ENCODE peak calls at places on chromosomes 11 and 22, in nine cellular contexts. W is HepG2, J is tibial nerve, X is stomach, G is gastrocnemius medialis, O is body of pancreas, F is IMR-90, K is endothelial cell of umbilical vein, A is uterus. C is an unnamed sample.

GRCh38 chr22:42116848-42117424 is 13.7 kb downstream of the CYP2D6 start:
- DNase-seq in W (no peak), J (no peak), X (no peak), G (no peak), O (no peak), F (peak; percentile 4), K (peak; percentile 11), A (no peak), C (no peak)

GRCh38 chr11:6268811-6269210 is 9.2 kb downstream of the CCKBR start:
- DNase-seq in W (no peak), J (no peak), X (no peak), G (no peak), O (no peak), F (peak; percentile 22), K (no peak), A (no peak), C (no peak)

GRCh38 chr11:100639140-100639539 is 47.9 kb upstream of the ARHGAP42 start:
- DNase-seq in W (no peak), J (no peak), X (peak; percentile 31), G (no peak), O (no peak), F (peak; percentile 83), K (peak; percentile 71), A (peak; percentile 18), C (no peak)

GRCh38 chr22:49906071-49906798 is 12.0 kb downstream of the ALG12 start:
- DNase-seq in W (no peak), J (no peak), X (no peak), G (no peak), O (no peak), F (no peak), K (no peak), A (no peak), C (no peak)

GRCh38 chr11:93740802-93741093 is 547 bp downstream of the TAF1D start:
- DNase-seq in W (peak; percentile 60), J (peak; percentile 53), X (peak; percentile 50), G (peak; percentile 49), O (peak; percentile 65), F (peak; percentile 49), K (peak; percentile 59), A (peak; percentile 33), C (no peak)

GRCh38 chr11:69413993-69414392 is 67.5 kb upstream of the LINC01488 start:
- DNase-seq in W (no peak), J (no peak), X (no peak), G (no peak), O (no peak), F (no peak), K (no peak), A (no peak), C (no peak)

GRCh38 chr11:30533445-30533947 is 52.7 kb downstream of the MPPED2 start:
- DNase-seq in W (no peak), J (no peak), X (no peak), G (no peak), O (no peak), F (no peak), K (no peak), A (no peak), C (no peak)

GRCh38 chr11:86174101-86175046 is 70.2 kb upstream of the EED start:
- DNase-seq in W (peak; percentile 61), J (peak; percentile 64), X (peak; percentile 44), G (peak; percentile 91), O (peak; percentile 68), F (peak; percentile 99), K (peak; percentile 100), A (peak; percentile 72), C (peak; percentile 25)

GRCh38 chr22:48954781-48955311 is 872.8 kb downstream of the BRD1 start:
- DNase-seq in W (no peak), J (no peak), X (peak; percentile 25), G (no peak), O (no peak), F (no peak), K (no peak), A (no peak), C (no peak)

DNA sequence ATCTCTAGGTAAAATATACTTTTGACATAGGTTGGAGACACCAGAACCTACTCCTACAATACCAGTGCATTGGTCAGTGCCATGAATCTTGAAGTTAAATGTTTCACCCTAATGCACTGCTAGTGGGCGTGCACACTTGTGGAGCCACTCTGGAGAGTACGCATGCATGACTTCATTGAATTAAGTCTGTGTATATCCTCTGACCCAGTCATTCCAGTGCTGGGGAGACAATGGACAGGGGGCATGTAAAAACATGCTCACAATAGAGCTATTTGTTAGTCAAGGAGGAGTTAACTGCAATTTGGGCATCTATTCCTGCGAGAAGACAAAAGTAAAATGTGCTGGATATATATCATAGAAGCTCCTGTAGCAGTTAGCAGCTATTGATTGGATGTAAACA is 335.4 kb upstream of the NCAM1 start:
- DNase-seq in W (no peak), J (no peak), X (no peak), G (no peak), O (no peak), F (no peak), K (no peak), A (no peak), C (no peak)
- H3K4me3 ChIP-seq in W (no peak overlapping the region), J (no peak overlapping the region), X (no peak overlapping the region), G (no peak overlapping the region), O (no peak overlapping the region), F (no peak overlapping the region), K (no peak overlapping the region), A (no peak overlapping the region), C (no peak overlapping the region)

GRCh38 chr11:3357302-3357701 is 21.6 kb downstream of the ZNF195 start:
- DNase-seq in W (no peak), J (no peak), X (no peak), G (no peak), O (no peak), F (no peak), K (no peak), A (no peak), C (no peak)
- H3K27me3 ChIP-seq in W (no peaks in the 10 kb centered on the region), J (no peaks in the 10 kb centered on the region), X (no peaks in the 10 kb centered on the region), G (no peaks in the 10 kb centered on the region), O (no peaks in the 10 kb centered on the region), F (no peaks in the 10 kb centered on the region), K (no peaks in the 10 kb centered on the region), A (no peaks in the 10 kb centered on the region), C (no peaks in the 10 kb centered on the region)

GRCh38 chr22:38257650-38258246 is 15.1 kb downstream of the TMEM184B start:
- DNase-seq in W (no peak), J (no peak), X (peak; percentile 58), G (no peak), O (peak; percentile 76), F (no peak), K (no peak), A (peak; percentile 48), C (no peak)
- TF ChIP-seq POLR2A in W (no peak), J (no peak), X (no peak), G (no peak), O (no peak), F (peak; percentile 49), K (no peak), A (no peak), C (no peak)

GRCh38 chr22:27638329-27639179 is 163.0 kb downstream of the MN1 start:
- DNase-seq in W (no peak), J (no peak), X (no peak), G (no peak), O (no peak), F (no peak), K (no peak), A (no peak), C (no peak)
- H3K4me3 ChIP-seq in W (no peak overlapping the region), J (no peak overlapping the region), X (no peak overlapping the region), G (no peak overlapping the region), O (no peak overlapping the region), F (no peak overlapping the region), K (no peak overlapping the region), A (no peak overlapping the region), C (no peak overlapping the region)

GRCh38 chr22:19720999-19721485 is 2.3 kb upstream of the GP1BB start:
- DNase-seq in W (no peak), J (no peak), X (no peak), G (no peak), O (no peak), F (no peak), K (no peak), A (no peak), C (no peak)
- H3K27me3 ChIP-seq in W (peaks cover 21% of the 10 kb centered on the region), J (no peaks in the 10 kb centered on the region), X (peaks cover 93% of the 10 kb centered on the region), G (no peaks in the 10 kb centered on the region), O (peaks cover 5% of the 10 kb centered on the region), F (peaks cover 19% of the 10 kb centered on the region), K (peaks cover 2% of the 10 kb centered on the region), A (no peaks in the 10 kb centered on the region), C (no peaks in the 10 kb centered on the region)

GRCh38 chr22:34866081-34866480 is 199.9 kb upstream of the ISX start:
- DNase-seq in W (no peak), J (no peak), X (no peak), G (no peak), O (no peak), F (no peak), K (no peak), A (no peak), C (no peak)
- TF ChIP-seq POLR2A in W (no peak), J (no peak), X (no peak), G (no peak), O (no peak), F (no peak), K (no peak), A (no peak), C (no peak)

DNA sequence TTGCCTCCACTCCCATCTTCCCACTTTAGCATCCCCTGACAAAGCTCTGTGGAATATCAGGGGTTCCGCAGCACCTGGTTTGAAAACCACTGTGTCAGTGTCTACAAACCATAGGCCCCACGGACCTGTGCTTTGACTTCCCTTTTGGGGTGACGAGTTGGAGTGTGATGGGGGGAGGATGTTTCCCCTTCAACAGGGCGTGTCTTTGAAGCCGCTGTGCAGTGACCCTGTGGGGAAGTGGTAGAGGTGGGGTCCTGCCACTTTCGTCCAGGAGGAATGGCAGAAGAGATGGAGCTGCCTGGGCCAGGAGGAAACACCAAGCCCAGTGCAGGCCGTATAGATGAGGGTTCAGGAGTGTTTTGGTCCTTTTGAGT is 20.9 kb downstream of the TPBGL start:
- DNase-seq in W (no peak), J (no peak), X (no peak), G (no peak), O (no peak), F (no peak), K (no peak), A (peak; percentile 13), C (no peak)
- H3K4me3 ChIP-seq in W (no peak overlapping the region), J (no peak overlapping the region), X (no peak overlapping the region), G (no peak overlapping the region), O (no peak overlapping the region), F (no peak overlapping the region), K (no peak overlapping the region), A (no peak overlapping the region), C (no peak overlapping the region)

C was measured in esophagus squamous epithelium.